ENCODE peak calls at places on chromosome 3, in five cellular contexts. S is occipital lobe, T is GM10248, E is NCI-H1436 treated with DMSO at 0.1 percent for 48 hours, P is heart right ventricle. O is an unnamed sample.

GRCh38 chr3:90015688-90016356 is 908.4 kb downstream of the EPHA3 start:
- DNase-seq in S (no peak), T (no peak), E (no peak), P (no peak), O (no peak)

GRCh38 chr3:120416868-120417267 is 33.9 kb downstream of the FSTL1 start:
- DNase-seq in S (no peak), T (no peak), E (no peak), P (no peak), O (peak; percentile 17)

GRCh38 chr3:64031540-64032533 is 8.5 kb upstream of the PSMD6 start:
- DNase-seq in S (no peak), T (no peak), E (no peak), P (no peak), O (no peak)

GRCh38 chr3:149128856-149129255 is 582 bp upstream of the HPS3 start:
- DNase-seq in S (no peak), T (no peak), E (no peak), P (no peak), O (no peak)

GRCh38 chr3:87997298-87997697 is 61.5 kb downstream of the CGGBP1 start:
- DNase-seq in S (no peak), T (no peak), E (no peak), P (no peak), O (no peak)

GRCh38 chr3:62184559-62184958 is 188.8 kb downstream of the FEZF2 start:
- DNase-seq in S (no peak), T (no peak), E (no peak), P (no peak), O (no peak)

GRCh38 chr3:119330181-119330580 is 36.0 kb downstream of the ARHGAP31 start:
- DNase-seq in S (no peak), T (no peak), E (no peak), P (no peak), O (no peak)

GRCh38 chr3:69084326-69084667 is 440 bp upstream of the ARL6IP5 start:
- DNase-seq in S (no peak), T (no peak), E (no peak), P (no peak), O (no peak)

GRCh38 chr3:43165786-43166185 is 59.9 kb upstream of the POMGNT2 start:
- DNase-seq in S (no peak), T (no peak), E (no peak), P (no peak), O (no peak)

GRCh38 chr3:42651248-42652091 is 2.0 kb upstream of the ZBTB47 start:
- DNase-seq in S (no peak), T (no peak), E (no peak), P (no peak), O (no peak)

GRCh38 chr3:69948246-69948862 is 51.2 kb upstream of the SAMMSON start:
- DNase-seq in S (no peak), T (peak; percentile 10), E (no peak), P (no peak), O (no peak)

GRCh38 chr3:16801698-16802097 is 83.1 kb upstream of the PLCL2 start:
- DNase-seq in S (no peak), T (no peak), E (no peak), P (no peak), O (no peak)

GRCh38 chr3:65851827-65852226 is 186.9 kb downstream of the MAGI1 start:
- DNase-seq in S (no peak), T (no peak), E (no peak), P (no peak), O (no peak)

GRCh38 chr3:103977417-103977816 is 1389.3 kb upstream of the ALCAM start:
- DNase-seq in S (no peak), T (no peak), E (no peak), P (no peak), O (no peak)

GRCh38 chr3:121660356-121661171 is at the start of gene HCLS1:
- DNase-seq in S (no peak), T (peak; percentile 77), E (no peak), P (peak; percentile 31), O (no peak)

GRCh38 chr3:140274429-140274828 is 339.4 kb downstream of the CLSTN2 start:
- DNase-seq in S (no peak), T (no peak), E (no peak), P (no peak), O (no peak)

GRCh38 chr3:174325834-174326705 is 533.1 kb upstream of the NAALADL2 start:
- DNase-seq in S (no peak), T (no peak), E (no peak), P (no peak), O (no peak)

GRCh38 chr3:105394177-105394576 is 27.5 kb downstream of the ALCAM start:
- DNase-seq in S (no peak), T (no peak), E (no peak), P (no peak), O (no peak)

GRCh38 chr3:136817448-136817847 is 1.5 kb upstream of the SLC35G2 start:
- DNase-seq in S (no peak), T (no peak), E (no peak), P (no peak), O (no peak)

GRCh38 chr3:72629191-72629611 is 219.0 kb downstream of the SHQ1 start:
- DNase-seq in S (no peak), T (peak; percentile 56), E (no peak), P (no peak), O (no peak)

GRCh38 chr3:9205345-9206143 is 43.9 kb downstream of the SRGAP3 start:
- DNase-seq in S (no peak), T (no peak), E (no peak), P (no peak), O (no peak)

GRCh38 chr3:99509224-99509623 is 129.2 kb upstream of the COL8A1 start:
- DNase-seq in S (no peak), T (no peak), E (no peak), P (no peak), O (no peak)

GRCh38 chr3:13088020-13089006 is 15.1 kb upstream of the IQSEC1 start:
- DNase-seq in S (no peak), T (peak; percentile 70), E (no peak), P (no peak), O (no peak)

GRCh38 chr3:179771797-179772196 is 119.0 kb downstream of the USP13 start:
- DNase-seq in S (no peak), T (no peak), E (no peak), P (no peak), O (no peak)

GRCh38 chr3:175606650-175607318 is 747.6 kb downstream of the NAALADL2 start:
- DNase-seq in S (no peak), T (no peak), E (no peak), P (no peak), O (no peak)

GRCh38 chr3:46566040-46566631 is at the start of gene LRRC2:
- DNase-seq in S (peak; percentile 37), T (no peak), E (no peak), P (peak; percentile 66), O (peak; percentile 34)

GRCh38 chr3:38739396-38739689 is 76.7 kb downstream of the SCN10A start:
- DNase-seq in S (no peak), T (no peak), E (no peak), P (no peak), O (no peak)

GRCh38 chr3:14376348-14377043 is 25.9 kb upstream of the SLC6A6 start:
- DNase-seq in S (no peak), T (no peak), E (no peak), P (no peak), O (no peak)

GRCh38 chr3:134058728-134059601 is 29.2 kb upstream of the SLCO2A1 start:
- DNase-seq in S (no peak), T (no peak), E (no peak), P (no peak), O (no peak)

GRCh38 chr3:142962520-142963265 is 781 bp downstream of the PAQR9 start:
- DNase-seq in S (no peak), T (peak; percentile 10), E (no peak), P (peak; percentile 19), O (peak; percentile 75)

O was measured in posterior cingulate gyrus.